ENCODE peak calls at places on chromosomes 7 and 10, in nine cellular contexts. One of them, this sample, is unnamed.

GRCh38 chr10:25047902-25048301 is 31.5 kb downstream of the THNSL1 start:
- DNase-seq in uterus: no peak
- DNase-seq in fibroblast of pulmonary artery: peak
- DNase-seq in breast epithelium: no peak
- DNase-seq in neural crest cell: no peak
- DNase-seq in WTC11: no peak
- DNase-seq in stomach: no peak
- DNase-seq in fibroblast of villous mesenchyme: peak
- DNase-seq in cardiac muscle cell: peak
- DNase-seq in this sample: no peak

GRCh38 chr10:72048450-72049124 is 39.8 kb downstream of the SPOCK2 start:
- DNase-seq in fibroblast of villous mesenchyme: peak
- DNase-seq in cardiac muscle cell: peak
- DNase-seq in fibroblast of pulmonary artery: peak
- DNase-seq in stomach: peak
- DNase-seq in neural crest cell: peak
- DNase-seq in uterus: peak
- DNase-seq in breast epithelium: peak
- DNase-seq in WTC11: peak
- DNase-seq in this sample: peak

GRCh38 chr7:77309714-77310220 is 106.4 kb downstream of the GSAP start:
- DNase-seq in fibroblast of pulmonary artery: no peak
- DNase-seq in breast epithelium: no peak
- DNase-seq in neural crest cell: no peak
- DNase-seq in uterus: no peak
- DNase-seq in fibroblast of villous mesenchyme: no peak
- DNase-seq in cardiac muscle cell: no peak
- DNase-seq in WTC11: no peak
- DNase-seq in stomach: no peak
- DNase-seq in this sample: no peak

GRCh38 chr10:3064423-3064822 is 2.9 kb upstream of the PFKP start:
- DNase-seq in WTC11: no peak
- DNase-seq in neural crest cell: no peak
- DNase-seq in fibroblast of pulmonary artery: no peak
- DNase-seq in cardiac muscle cell: no peak
- DNase-seq in uterus: no peak
- DNase-seq in breast epithelium: no peak
- DNase-seq in stomach: no peak
- DNase-seq in fibroblast of villous mesenchyme: no peak
- DNase-seq in this sample: no peak

GRCh38 chr10:103569877-103570276 is 76.4 kb downstream of the NEURL1 start:
- DNase-seq in fibroblast of pulmonary artery: no peak
- DNase-seq in breast epithelium: no peak
- DNase-seq in cardiac muscle cell: peak
- DNase-seq in uterus: peak
- DNase-seq in WTC11: no peak
- DNase-seq in stomach: no peak
- DNase-seq in fibroblast of villous mesenchyme: peak
- DNase-seq in neural crest cell: no peak
- DNase-seq in this sample: no peak

GRCh38 chr7:105584165-105584564 is 2.9 kb upstream of the EFCAB10 start:
- DNase-seq in neural crest cell: no peak
- DNase-seq in cardiac muscle cell: no peak
- DNase-seq in WTC11: no peak
- DNase-seq in fibroblast of villous mesenchyme: no peak
- DNase-seq in breast epithelium: no peak
- DNase-seq in stomach: no peak
- DNase-seq in fibroblast of pulmonary artery: no peak
- DNase-seq in uterus: no peak
- DNase-seq in this sample: no peak

GRCh38 chr7:75711634-75712494 is 26.9 kb downstream of the HIP1 start:
- DNase-seq in fibroblast of pulmonary artery: peak
- DNase-seq in uterus: no peak
- DNase-seq in breast epithelium: no peak
- DNase-seq in fibroblast of villous mesenchyme: peak
- DNase-seq in neural crest cell: no peak
- DNase-seq in stomach: no peak
- DNase-seq in cardiac muscle cell: peak
- DNase-seq in WTC11: no peak
- DNase-seq in this sample: no peak

GRCh38 chr10:129344956-129345355 is 122.1 kb upstream of the MGMT start:
- DNase-seq in uterus: no peak
- DNase-seq in stomach: no peak
- DNase-seq in breast epithelium: no peak
- DNase-seq in cardiac muscle cell: no peak
- DNase-seq in WTC11: no peak
- DNase-seq in fibroblast of villous mesenchyme: peak
- DNase-seq in neural crest cell: no peak
- DNase-seq in fibroblast of pulmonary artery: no peak
- DNase-seq in this sample: no peak

GRCh38 chr10:77872151-77872946 is 54.2 kb downstream of the DLG5 start:
- DNase-seq in neural crest cell: no peak
- DNase-seq in stomach: no peak
- DNase-seq in uterus: peak
- DNase-seq in cardiac muscle cell: peak
- DNase-seq in fibroblast of villous mesenchyme: peak
- DNase-seq in breast epithelium: peak
- DNase-seq in WTC11: no peak
- DNase-seq in fibroblast of pulmonary artery: peak
- DNase-seq in this sample: no peak

GRCh38 chr10:24894309-24894708 is 58.1 kb downstream of the PRTFDC1 start:
- DNase-seq in stomach: no peak
- DNase-seq in uterus: no peak
- DNase-seq in cardiac muscle cell: peak
- DNase-seq in WTC11: no peak
- DNase-seq in fibroblast of villous mesenchyme: peak
- DNase-seq in neural crest cell: no peak
- DNase-seq in breast epithelium: no peak
- DNase-seq in fibroblast of pulmonary artery: peak
- DNase-seq in this sample: no peak

GRCh38 chr7:70788276-70788675 is 343.7 kb upstream of the GALNT17 start:
- DNase-seq in cardiac muscle cell: no peak
- DNase-seq in WTC11: no peak
- DNase-seq in fibroblast of villous mesenchyme: peak
- DNase-seq in uterus: no peak
- DNase-seq in neural crest cell: no peak
- DNase-seq in breast epithelium: no peak
- DNase-seq in stomach: no peak
- DNase-seq in fibroblast of pulmonary artery: no peak
- DNase-seq in this sample: no peak

GRCh38 chr7:1928555-1929348 is 258.7 kb downstream of the ELFN1 start:
- DNase-seq in fibroblast of villous mesenchyme: no peak
- DNase-seq in cardiac muscle cell: no peak
- DNase-seq in stomach: peak
- DNase-seq in uterus: no peak
- DNase-seq in neural crest cell: no peak
- DNase-seq in WTC11: no peak
- DNase-seq in breast epithelium: no peak
- DNase-seq in fibroblast of pulmonary artery: no peak
- DNase-seq in this sample: no peak

GRCh38 chr10:110356628-110357245 is 52.0 kb upstream of the SMNDC1 start:
- DNase-seq in WTC11: no peak
- DNase-seq in breast epithelium: peak
- DNase-seq in fibroblast of villous mesenchyme: peak
- DNase-seq in cardiac muscle cell: peak
- DNase-seq in neural crest cell: no peak
- DNase-seq in stomach: peak
- DNase-seq in fibroblast of pulmonary artery: peak
- DNase-seq in uterus: peak
- DNase-seq in this sample: no peak

GRCh38 chr10:106864031-106864430 is 300.5 kb downstream of the SORCS1 start:
- DNase-seq in cardiac muscle cell: no peak
- DNase-seq in stomach: no peak
- DNase-seq in fibroblast of villous mesenchyme: no peak
- DNase-seq in fibroblast of pulmonary artery: no peak
- DNase-seq in breast epithelium: no peak
- DNase-seq in uterus: no peak
- DNase-seq in WTC11: no peak
- DNase-seq in neural crest cell: no peak
- DNase-seq in this sample: no peak

GRCh38 chr10:128091636-128092210 is 34.5 kb downstream of the MKI67 start:
- DNase-seq in breast epithelium: no peak
- DNase-seq in fibroblast of pulmonary artery: no peak
- DNase-seq in stomach: no peak
- DNase-seq in fibroblast of villous mesenchyme: no peak
- DNase-seq in WTC11: peak
- DNase-seq in cardiac muscle cell: no peak
- DNase-seq in uterus: no peak
- DNase-seq in neural crest cell: no peak
- DNase-seq in this sample: no peak

GRCh38 chr10:131571346-131571745 is 259.8 kb upstream of the TCERG1L start:
- DNase-seq in cardiac muscle cell: no peak
- DNase-seq in neural crest cell: no peak
- DNase-seq in WTC11: no peak
- DNase-seq in fibroblast of pulmonary artery: no peak
- DNase-seq in uterus: no peak
- DNase-seq in breast epithelium: no peak
- DNase-seq in stomach: peak
- DNase-seq in fibroblast of villous mesenchyme: no peak
- DNase-seq in this sample: no peak

DNA sequence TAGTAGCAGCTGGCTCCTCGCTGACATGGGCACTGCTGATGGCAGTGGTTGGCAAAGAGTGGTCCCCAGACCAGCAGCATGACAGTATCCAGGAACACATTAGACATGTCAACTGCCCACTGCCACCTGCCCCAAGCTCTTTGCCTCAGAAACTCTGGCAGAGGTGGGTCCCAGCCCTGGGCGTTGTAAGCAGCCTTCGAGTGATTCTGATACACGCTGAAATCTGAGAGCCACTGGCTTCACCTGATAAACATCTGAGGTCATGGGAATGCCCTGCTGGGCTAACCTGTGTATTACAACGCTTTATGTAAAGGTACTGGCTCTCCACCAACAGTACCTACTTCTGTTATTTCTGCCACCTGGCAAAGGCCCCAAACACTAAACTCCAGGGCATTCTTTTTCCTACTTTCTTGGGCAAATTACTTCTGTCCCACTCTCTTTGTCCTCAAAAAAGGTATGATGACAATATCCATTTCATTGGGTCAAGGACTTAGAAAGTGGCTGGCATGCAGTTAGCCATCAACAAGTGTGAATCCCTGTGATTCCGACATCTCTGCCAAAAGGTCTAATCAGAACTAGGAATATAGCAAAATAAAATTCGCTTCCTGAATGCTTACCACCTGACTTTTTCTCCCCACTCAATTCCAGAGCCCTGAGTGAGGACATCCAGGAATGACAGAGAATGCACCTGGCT is 9.2 kb downstream of the SGMS1 start:
- DNase-seq in breast epithelium: no peak
- DNase-seq in fibroblast of pulmonary artery: no peak
- DNase-seq in cardiac muscle cell: no peak
- DNase-seq in uterus: no peak
- DNase-seq in fibroblast of villous mesenchyme: no peak
- DNase-seq in stomach: peak
- DNase-seq in neural crest cell: no peak
- DNase-seq in WTC11: peak
- DNase-seq in this sample: no peak
- TF ChIP-seq CTCF in breast epithelium: peak
- TF ChIP-seq CTCF in fibroblast of pulmonary artery: no peak
- TF ChIP-seq CTCF in cardiac muscle cell: no peak
- TF ChIP-seq CTCF in uterus: no peak
- TF ChIP-seq CTCF in fibroblast of villous mesenchyme: no peak
- TF ChIP-seq CTCF in stomach: peak
- TF ChIP-seq CTCF in neural crest cell: peak
- TF ChIP-seq CTCF in WTC11: peak
- TF ChIP-seq CTCF in this sample: peak

GRCh38 chr10:84097787-84098353 is 41.4 kb upstream of the GHITM start:
- DNase-seq in WTC11: no peak
- DNase-seq in fibroblast of pulmonary artery: peak
- DNase-seq in uterus: no peak
- DNase-seq in breast epithelium: no peak
- DNase-seq in neural crest cell: no peak
- DNase-seq in stomach: no peak
- DNase-seq in fibroblast of villous mesenchyme: peak
- DNase-seq in cardiac muscle cell: peak
- DNase-seq in this sample: no peak
- TF ChIP-seq CTCF in WTC11: no peak
- TF ChIP-seq CTCF in fibroblast of pulmonary artery: peak
- TF ChIP-seq CTCF in uterus: peak
- TF ChIP-seq CTCF in breast epithelium: no peak
- TF ChIP-seq CTCF in neural crest cell: peak
- TF ChIP-seq CTCF in stomach: peak
- TF ChIP-seq CTCF in fibroblast of villous mesenchyme: peak
- TF ChIP-seq CTCF in cardiac muscle cell: peak
- TF ChIP-seq CTCF in this sample: peak

DNA sequence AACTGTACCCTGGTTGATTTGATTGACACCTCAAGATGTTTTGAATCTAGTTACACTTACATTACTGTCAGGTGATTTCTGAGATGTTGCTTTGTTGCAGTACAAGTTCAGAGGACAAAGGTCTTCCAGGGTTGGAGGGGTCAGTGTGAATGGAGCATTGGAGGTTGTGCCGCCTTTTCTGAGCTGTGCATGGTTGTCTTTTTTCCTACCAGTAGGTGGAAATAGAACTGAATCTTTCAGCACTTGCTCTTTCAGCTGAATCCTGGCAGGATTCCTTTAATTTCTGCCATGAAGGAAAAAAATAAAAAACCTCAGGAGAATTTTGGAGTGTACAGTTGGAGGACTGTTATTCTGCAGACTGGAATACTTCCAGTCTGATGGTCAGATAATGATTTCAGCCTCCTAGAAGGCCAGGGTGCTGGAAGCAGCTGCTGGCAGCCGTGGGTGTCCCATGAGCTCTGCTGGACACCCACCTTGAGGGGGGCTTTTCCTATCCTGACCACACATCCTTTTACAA is 82.7 kb downstream of the PLCE1 start:
- DNase-seq in breast epithelium: no peak
- DNase-seq in fibroblast of villous mesenchyme: peak
- DNase-seq in WTC11: no peak
- DNase-seq in uterus: no peak
- DNase-seq in neural crest cell: no peak
- DNase-seq in fibroblast of pulmonary artery: peak
- DNase-seq in cardiac muscle cell: peak
- DNase-seq in stomach: no peak
- DNase-seq in this sample: no peak
- TF ChIP-seq CTCF in breast epithelium: peak
- TF ChIP-seq CTCF in fibroblast of villous mesenchyme: peak
- TF ChIP-seq CTCF in WTC11: no peak
- TF ChIP-seq CTCF in uterus: peak
- TF ChIP-seq CTCF in neural crest cell: peak
- TF ChIP-seq CTCF in fibroblast of pulmonary artery: peak
- TF ChIP-seq CTCF in cardiac muscle cell: peak
- TF ChIP-seq CTCF in stomach: peak
- TF ChIP-seq CTCF in this sample: peak

GRCh38 chr7:95357623-95358022 is 33.3 kb upstream of the PON1 start:
- DNase-seq in WTC11: no peak
- DNase-seq in fibroblast of villous mesenchyme: peak
- DNase-seq in cardiac muscle cell: peak
- DNase-seq in uterus: no peak
- DNase-seq in fibroblast of pulmonary artery: peak
- DNase-seq in neural crest cell: no peak
- DNase-seq in breast epithelium: no peak
- DNase-seq in stomach: no peak
- DNase-seq in this sample: no peak
- TF ChIP-seq CTCF in WTC11: no peak
- TF ChIP-seq CTCF in fibroblast of villous mesenchyme: peak
- TF ChIP-seq CTCF in cardiac muscle cell: peak
- TF ChIP-seq CTCF in uterus: no peak
- TF ChIP-seq CTCF in fibroblast of pulmonary artery: peak
- TF ChIP-seq CTCF in neural crest cell: peak
- TF ChIP-seq CTCF in breast epithelium: no peak
- TF ChIP-seq CTCF in stomach: no peak
- TF ChIP-seq CTCF in this sample: no peak

GRCh38 chr10:43390791-43391190 is 18.2 kb downstream of the HNRNPF start:
- DNase-seq in fibroblast of villous mesenchyme: peak
- DNase-seq in neural crest cell: no peak
- DNase-seq in breast epithelium: no peak
- DNase-seq in uterus: no peak
- DNase-seq in fibroblast of pulmonary artery: peak
- DNase-seq in WTC11: no peak
- DNase-seq in stomach: no peak
- DNase-seq in cardiac muscle cell: peak
- DNase-seq in this sample: no peak
- TF ChIP-seq CTCF in fibroblast of villous mesenchyme: peak
- TF ChIP-seq CTCF in neural crest cell: peak
- TF ChIP-seq CTCF in breast epithelium: peak
- TF ChIP-seq CTCF in uterus: no peak
- TF ChIP-seq CTCF in fibroblast of pulmonary artery: peak
- TF ChIP-seq CTCF in WTC11: no peak
- TF ChIP-seq CTCF in stomach: peak
- TF ChIP-seq CTCF in cardiac muscle cell: peak
- TF ChIP-seq CTCF in this sample: no peak